ENCODE peak calls at places on chromosomes 7 and 10, in five cellular contexts. U is IMR-90, H is fibroblast of lung, O is Karpas-422, C is mammary epithelial cell. A is an unnamed sample. For H3K9me3, the result is how much of the 10 kb centered on the place peaks cover.

GRCh38 chr7:21914671-21915070 is 31.0 kb downstream of the CDCA7L start:
- DNase-seq in U (no peak), C (peak), H (no peak), O (peak), A (no peak)

GRCh38 chr10:48493083-48493871 is 111.6 kb downstream of the ARHGAP22 start:
- DNase-seq in U (no peak), O (no peak), C (peak), H (peak), A (no peak)

GRCh38 chr10:114432704-114433103 is 28.4 kb upstream of the AFAP1L2 start:
- DNase-seq in U (peak), C (no peak), O (no peak), H (no peak), A (no peak)

GRCh38 chr10:71090330-71090729 is 122.0 kb upstream of the UNC5B start:
- DNase-seq in C (no peak), U (no peak), H (no peak), O (no peak), A (no peak)

GRCh38 chr10:97584060-97584797 is at the start of gene HOGA1:
- DNase-seq in C (peak), U (peak), O (peak), H (peak), A (peak)

GRCh38 chr7:36048141-36048901 is 104.7 kb upstream of the EEPD1 start:
- DNase-seq in U (peak), O (no peak), C (peak), H (peak), A (no peak)

GRCh38 chr10:62503871-62504270 is 129.7 kb downstream of the ZNF365 start:
- DNase-seq in U (no peak), C (no peak), H (peak), O (no peak), A (no peak)

GRCh38 chr7:20199015-20199737 is 18.0 kb downstream of the MACC1 start:
- DNase-seq in C (peak), H (peak), U (peak), O (peak), A (peak)

GRCh38 chr7:148540041-148540738 is 50.4 kb upstream of the C7orf33 start:
- DNase-seq in H (peak), U (peak), C (peak), O (no peak), A (peak)

GRCh38 chr10:110841767-110842267 is 29.9 kb upstream of the PDCD4 start:
- DNase-seq in U (no peak), C (no peak), H (no peak), O (peak), A (no peak)

GRCh38 chr10:132292287-132292971 is 15.3 kb downstream of the STK32C start:
- DNase-seq in O (no peak), U (no peak), H (no peak), C (no peak), A (no peak)

GRCh38 chr7:20412023-20412422 is 81.3 kb downstream of the ITGB8 start:
- DNase-seq in H (no peak), U (no peak), O (no peak), C (no peak), A (no peak)

GRCh38 chr7:138935438-138936079 is 45.6 kb downstream of the KIAA1549 start:
- DNase-seq in H (peak), U (peak), O (no peak), C (peak), A (no peak)

GRCh38 chr7:94240902-94241301 is 153.8 kb upstream of the COL1A2 start:
- DNase-seq in H (peak), U (peak), C (no peak), O (no peak), A (no peak)

GRCh38 chr10:97278491-97278989 is 13.9 kb downstream of the ARHGAP19 start:
- DNase-seq in O (peak), U (peak), H (peak), C (peak), A (no peak)

GRCh38 chr7:131909151-131909768 is 352.8 kb upstream of the PODXL start:
- DNase-seq in U (no peak), C (no peak), O (no peak), H (no peak), A (no peak)

GRCh38 chr7:128427289-128427891 is 17.6 kb upstream of the IMPDH1 start:
- DNase-seq in H (peak), C (peak), O (peak), U (peak), A (no peak)

GRCh38 chr10:6473430-6473829 is 106.6 kb downstream of the PRKCQ start:
- DNase-seq in O (no peak), H (no peak), U (no peak), C (peak), A (no peak)

GRCh38 chr7:30764030-30764991 is 6.9 kb upstream of the MINDY4 start:
- DNase-seq in H (peak), C (no peak), O (no peak), U (peak), A (no peak)

GRCh38 chr10:72625608-72626443 is at the start of gene MICU1:
- DNase-seq in C (peak), U (peak), H (peak), O (peak), A (peak)

GRCh38 chr7:131293018-131293417 is 34.7 kb upstream of the MKLN1 start:
- DNase-seq in H (peak), O (no peak), U (peak), C (peak), A (no peak)

GRCh38 chr10:74178042-74178791 is 27.2 kb downstream of the ADK start:
- DNase-seq in O (no peak), U (no peak), H (no peak), C (no peak), A (no peak)

GRCh38 chr10:74177140-74177677 is 26.2 kb downstream of the ADK start:
- DNase-seq in O (peak), H (peak), U (peak), C (peak), A (peak)

GRCh38 chr10:74175510-74176379 is 24.7 kb downstream of the ADK start:
- DNase-seq in H (no peak), U (no peak), O (no peak), C (no peak), A (no peak)

GRCh38 chr10:74174533-74174932 is 23.5 kb downstream of the ADK start:
- DNase-seq in C (no peak), O (no peak), H (no peak), U (no peak), A (no peak)

GRCh38 chr10:74176380-74177139 is 25.5 kb downstream of the ADK start:
- DNase-seq in C (peak), O (peak), H (peak), U (peak), A (peak)
- H3K9ac ChIP-seq in C (peak), O (peak), H (peak), U (peak), A (peak)

DNA sequence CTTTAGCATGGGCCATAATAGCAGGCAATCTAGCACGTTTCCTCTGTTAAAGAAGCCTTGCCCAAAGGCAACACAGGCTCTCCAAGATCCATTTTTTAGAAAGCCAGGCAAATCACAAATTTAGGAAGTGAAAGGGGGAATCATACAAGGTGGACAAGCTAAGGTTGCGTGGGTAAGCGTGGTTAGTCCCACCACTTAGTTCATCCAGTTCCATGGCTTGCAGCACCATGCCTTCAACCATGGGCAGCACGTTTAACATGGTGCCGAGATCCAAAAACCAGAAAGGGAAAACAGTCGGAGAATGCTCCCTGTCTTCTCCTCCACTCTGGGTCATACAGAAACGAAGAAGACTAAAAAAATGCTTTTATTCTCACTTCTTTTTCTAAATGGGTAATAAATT is 234.4 kb upstream of the IMMP2L start:
- DNase-seq in H (peak), O (peak), C (peak), U (peak), A (no peak)
- H3K9me3 ChIP-seq in H (under half), O (under half), C (under half), U (under half), A (under half)

GRCh38 chr10:117537904-117538524 is 4.5 kb upstream of the EMX2 start:
- DNase-seq in C (no peak), O (no peak), U (no peak), H (no peak), A (peak)
- H3K4me3 ChIP-seq in C (no peak), O (no peak), U (no peak), H (no peak), A (peak)

GRCh38 chr7:41189866-41190265 is 513.0 kb downstream of the INHBA start:
- DNase-seq in O (no peak), U (peak), H (peak), C (peak), A (no peak)
- H3K9ac ChIP-seq in O (no peak), U (no peak), H (no peak), C (peak), A (no peak)

GRCh38 chr10:35533565-35533964 is 71.6 kb upstream of the GJD4 start:
- DNase-seq in C (no peak), U (no peak), O (no peak), H (peak), A (no peak)
- H3K9me3 ChIP-seq in C (under half), U (under half), O (under half), H (under half), A (under half)

A was measured in kidney.